ENCODE peak calls at places on chromosomes 13 and 19, in four cellular contexts. One of them, this sample, is unnamed.

GRCh38 chr19:10290439-10290875 is 705 bp downstream of the ICAM5 start:
- DNase-seq in NAMALWA: no peak
- DNase-seq in SK-N-SH: no peak
- DNase-seq in fibroblast of pulmonary artery: no peak
- DNase-seq in this sample: no peak

GRCh38 chr19:39474139-39474620 is 6.5 kb upstream of the TIMM50 start:
- DNase-seq in NAMALWA: peak
- DNase-seq in SK-N-SH: peak
- DNase-seq in fibroblast of pulmonary artery: peak
- DNase-seq in this sample: no peak

GRCh38 chr19:33812388-33813330 is 16.0 kb downstream of the KCTD15 start:
- DNase-seq in NAMALWA: no peak
- DNase-seq in SK-N-SH: peak
- DNase-seq in fibroblast of pulmonary artery: no peak
- DNase-seq in this sample: no peak

GRCh38 chr19:51091895-51092873 is 9.5 kb upstream of the KLK14 start:
- DNase-seq in NAMALWA: no peak
- DNase-seq in SK-N-SH: no peak
- DNase-seq in fibroblast of pulmonary artery: no peak
- DNase-seq in this sample: no peak

GRCh38 chr19:50383307-50383851 is 768 bp upstream of the POLD1 start:
- DNase-seq in NAMALWA: no peak
- DNase-seq in SK-N-SH: no peak
- DNase-seq in fibroblast of pulmonary artery: no peak
- DNase-seq in this sample: no peak

GRCh38 chr19:58038688-58039204 is 4.9 kb downstream of the ZSCAN1 start:
- DNase-seq in NAMALWA: no peak
- DNase-seq in SK-N-SH: no peak
- DNase-seq in fibroblast of pulmonary artery: no peak
- DNase-seq in this sample: no peak

GRCh38 chr13:49217962-49218492 is 2.1 kb upstream of the MLNR start:
- DNase-seq in NAMALWA: no peak
- DNase-seq in SK-N-SH: no peak
- DNase-seq in fibroblast of pulmonary artery: no peak
- DNase-seq in this sample: no peak

GRCh38 chr13:25529425-25529824 is 157.7 kb downstream of the ATP8A2 start:
- DNase-seq in NAMALWA: no peak
- DNase-seq in SK-N-SH: no peak
- DNase-seq in fibroblast of pulmonary artery: no peak
- DNase-seq in this sample: no peak

GRCh38 chr19:42028304-42029216 is 34.5 kb upstream of the ATP1A3 start:
- DNase-seq in NAMALWA: peak
- DNase-seq in SK-N-SH: peak
- DNase-seq in fibroblast of pulmonary artery: no peak
- DNase-seq in this sample: no peak

GRCh38 chr13:42153371-42153770 is 104.9 kb downstream of the DGKH start:
- DNase-seq in NAMALWA: no peak
- DNase-seq in SK-N-SH: no peak
- DNase-seq in fibroblast of pulmonary artery: peak
- DNase-seq in this sample: no peak

GRCh38 chr13:32471187-32471922 is 43.4 kb upstream of the N4BP2L1 start:
- DNase-seq in NAMALWA: no peak
- DNase-seq in SK-N-SH: no peak
- DNase-seq in fibroblast of pulmonary artery: peak
- DNase-seq in this sample: no peak

GRCh38 chr19:1811472-1811894 is 593 bp downstream of the ATP8B3 start:
- DNase-seq in NAMALWA: no peak
- DNase-seq in SK-N-SH: peak
- DNase-seq in fibroblast of pulmonary artery: peak
- DNase-seq in this sample: no peak